ENCODE peak calls at places on chromosome 21, in five cellular contexts. N is pancreas, B is body of pancreas, O is tibial nerve, I is iPS DF 6.9. K is an unnamed sample.

GRCh38 chr21:16082038-16082816 is 352.4 kb downstream of the USP25 start:
- DNase-seq in N (no peak), B (no peak), O (no peak), I (no peak), K (no peak)

GRCh38 chr21:35120631-35121180 is 71.6 kb upstream of the RUNX1 start:
- DNase-seq in N (no peak), B (no peak), O (no peak), I (no peak), K (no peak)

GRCh38 chr21:39182016-39182415 is 1.2 kb downstream of the PSMG1 start:
- DNase-seq in N (no peak), B (no peak), O (no peak), I (no peak), K (no peak)

GRCh38 chr21:27269646-27270045 is 302.8 kb upstream of the ADAMTS5 start:
- DNase-seq in N (no peak), B (no peak), O (no peak), I (no peak), K (no peak)

GRCh38 chr21:39082656-39083376 is 100.4 kb downstream of the PSMG1 start:
- DNase-seq in N (no peak), B (no peak), O (no peak), I (peak; percentile 7), K (no peak)

GRCh38 chr21:39613029-39613934 is 542 bp downstream of the B3GALT5 start:
- DNase-seq in N (no peak), B (no peak), O (no peak), I (no peak), K (no peak)

GRCh38 chr21:21295303-21295702 is 297.1 kb downstream of the NCAM2 start:
- DNase-seq in N (no peak), B (no peak), O (no peak), I (no peak), K (no peak)

GRCh38 chr21:17746920-17747319 is 72.2 kb downstream of the C21orf91 start:
- DNase-seq in N (no peak), B (no peak), O (no peak), I (no peak), K (no peak)

GRCh38 chr21:42486551-42486950 is 9.5 kb downstream of the RSPH1 start:
- DNase-seq in N (no peak), B (no peak), O (no peak), I (no peak), K (no peak)

GRCh38 chr21:17463441-17463840 is 49.4 kb upstream of the CXADR start:
- DNase-seq in N (no peak), B (no peak), O (no peak), I (no peak), K (no peak)

GRCh38 chr21:20790113-20790512 is 208.1 kb upstream of the NCAM2 start:
- DNase-seq in N (no peak), B (no peak), O (no peak), I (peak; percentile 47), K (no peak)

GRCh38 chr21:33069243-33069642 is 698 bp upstream of the OLIG1 start:
- DNase-seq in N (no peak), B (no peak), O (no peak), I (no peak), K (no peak)

GRCh38 chr21:43933680-43934079 is 68.7 kb downstream of the AGPAT3 start:
- DNase-seq in N (no peak), B (no peak), O (no peak), I (no peak), K (no peak)

GRCh38 chr21:43936186-43936967 is 71.4 kb downstream of the AGPAT3 start:
- DNase-seq in N (no peak), B (no peak), O (no peak), I (no peak), K (no peak)

GRCh38 chr21:43934116-43934515 is 69.1 kb downstream of the AGPAT3 start:
- DNase-seq in N (no peak), B (no peak), O (no peak), I (no peak), K (no peak)

GRCh38 chr21:43935711-43936110 is 70.7 kb downstream of the AGPAT3 start:
- DNase-seq in N (no peak), B (no peak), O (no peak), I (no peak), K (no peak)

DNA sequence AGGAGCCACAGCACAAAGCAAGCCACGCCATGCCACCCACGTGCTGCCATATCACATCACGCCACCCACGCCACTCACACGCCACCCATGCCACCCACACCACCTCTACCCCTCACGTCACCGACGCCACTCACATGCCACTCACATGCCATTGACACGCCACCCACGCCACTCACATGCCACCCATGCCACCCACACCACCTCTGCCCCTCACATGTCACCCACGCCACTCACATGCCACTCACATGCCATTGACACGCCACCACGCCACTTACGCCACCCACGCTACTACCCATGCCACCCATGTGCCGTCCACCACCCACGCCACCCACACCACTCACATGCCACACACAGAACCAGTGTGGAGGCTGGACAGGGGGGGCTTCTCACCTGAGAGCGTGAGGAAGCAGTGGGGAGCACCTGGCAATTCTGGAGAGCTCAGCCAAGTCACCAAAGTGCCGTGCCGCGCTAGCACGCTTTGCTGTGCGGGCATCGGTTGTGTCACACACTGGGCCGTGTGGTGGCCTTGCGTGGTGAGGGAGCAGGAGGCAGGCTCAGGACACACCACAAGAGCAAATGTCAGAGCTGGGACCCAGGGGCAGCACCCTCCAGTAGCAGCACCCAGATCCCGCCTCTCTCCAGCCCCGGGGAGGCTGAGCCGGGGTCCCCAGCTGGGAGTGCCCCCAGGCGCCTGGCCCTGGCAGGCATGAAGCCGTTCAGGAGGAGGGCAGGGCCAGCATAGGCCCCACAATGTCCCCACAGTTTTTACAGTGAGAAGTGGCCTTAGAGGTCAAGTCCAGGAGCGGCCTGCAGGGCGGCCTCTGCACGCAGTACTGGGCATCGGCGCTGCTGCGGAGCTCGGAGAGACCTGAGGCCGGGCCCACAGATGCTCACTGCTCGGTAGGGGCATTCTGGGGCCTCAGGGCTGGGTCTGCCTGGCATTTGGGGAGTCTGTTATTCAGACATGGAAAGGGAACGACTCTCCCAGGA is 70.0 kb downstream of the AGPAT3 start:
- DNase-seq in N (no peak), B (no peak), O (no peak), I (no peak), K (no peak)
- H3K4me3 ChIP-seq in N (no peak overlapping the region), B (no peak overlapping the region), O (no peak overlapping the region), I (no peak overlapping the region), K (no peak overlapping the region)

GRCh38 chr21:10463156-10463555 is 58.2 kb upstream of the TPTE start:
- DNase-seq in N (no peak), B (no peak), O (no peak), I (no peak), K (no peak)
- H3K27ac ChIP-seq in N (no peak overlapping the region), B (no peak overlapping the region), O (no peak overlapping the region), I (no peak overlapping the region), K (no peak overlapping the region)

GRCh38 chr21:37396855-37397254 is 30.3 kb downstream of the DYRK1A start:
- DNase-seq in N (no peak), B (no peak), O (no peak), I (no peak), K (no peak)

GRCh38 chr21:37393030-37393429 is 26.5 kb downstream of the DYRK1A start:
- DNase-seq in N (no peak), B (no peak), O (no peak), I (no peak), K (no peak)

GRCh38 chr21:37402251-37402867 is 35.8 kb downstream of the DYRK1A start:
- DNase-seq in N (no peak), B (no peak), O (no peak), I (no peak), K (no peak)

GRCh38 chr21:37393786-37394185 is 27.2 kb downstream of the DYRK1A start:
- DNase-seq in N (no peak), B (no peak), O (no peak), I (no peak), K (no peak)

DNA sequence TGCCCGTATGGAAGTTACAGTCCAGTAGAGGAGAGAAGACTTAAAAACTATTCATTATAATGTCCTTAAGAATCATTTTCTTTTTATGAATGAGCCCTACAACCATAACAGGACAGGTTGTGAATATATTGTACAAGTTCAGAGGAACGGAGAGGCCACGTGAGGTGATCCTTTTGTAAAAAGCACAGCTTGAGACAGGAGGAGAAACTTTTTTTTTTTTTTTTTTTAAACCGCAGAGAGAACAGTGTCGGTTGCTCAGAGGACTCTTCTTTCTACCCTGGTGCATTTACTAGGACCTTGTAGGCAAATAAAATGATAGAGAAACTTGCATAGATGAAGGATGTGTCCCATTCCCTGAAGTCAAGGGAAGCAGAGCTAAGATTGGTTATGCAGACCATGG is 32.1 kb downstream of the DYRK1A start:
- DNase-seq in N (no peak), B (no peak), O (no peak), I (no peak), K (no peak)
- H3K4me1 ChIP-seq in N (no peaks in the 10 kb centered on the region), B (peaks cover 37% of the 10 kb centered on the region), O (peaks cover 13% of the 10 kb centered on the region), I (peaks cover 3% of the 10 kb centered on the region), K (peaks cover 5% of the 10 kb centered on the region)

DNA sequence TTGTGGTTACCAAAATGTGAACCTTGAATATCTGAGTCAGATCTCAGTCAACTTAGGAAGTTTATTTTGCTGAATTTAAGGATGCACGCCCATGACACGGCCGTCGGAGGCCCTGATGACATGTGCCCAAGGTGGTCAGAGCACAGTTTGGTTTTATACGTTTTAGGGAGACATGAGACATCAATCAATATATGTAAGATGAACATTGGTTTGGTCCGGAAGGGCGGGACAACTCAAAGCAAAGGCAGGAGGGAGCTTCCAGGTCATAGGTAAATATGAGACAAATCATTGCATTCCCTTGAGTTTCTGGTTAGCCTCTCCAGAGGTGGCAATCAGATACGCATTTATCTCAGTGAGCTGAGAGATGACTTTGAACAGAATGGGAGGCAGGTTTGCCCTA is 1.0 kb upstream of the PRMT2 start:
- DNase-seq in N (no peak), B (no peak), O (no peak), I (no peak), K (no peak)
- H3K4me3 ChIP-seq in N (peak overlapping the region; percentile 87), B (no peak overlapping the region), O (peak overlapping the region; percentile 91), I (no peak overlapping the region), K (peak overlapping the region; percentile 83)

GRCh38 chr21:25801217-25802015 is 66.6 kb downstream of the GABPA start:
- DNase-seq in N (peak; percentile 76), B (peak; percentile 88), O (peak; percentile 49), I (peak; percentile 86), K (peak; percentile 80)
- H3K27ac ChIP-seq in N (no peak overlapping the region), B (no peak overlapping the region), O (no peak overlapping the region), I (no peak overlapping the region), K (no peak overlapping the region)

GRCh38 chr21:29299046-29299905 is 554 bp downstream of the BACH1 start:
- DNase-seq in N (peak; percentile 62), B (peak; percentile 66), O (peak; percentile 26), I (no peak), K (peak; percentile 61)
- H3K4me1 ChIP-seq in N (peaks cover 38% of the 10 kb centered on the region), B (peaks cover 46% of the 10 kb centered on the region), O (peaks cover 32% of the 10 kb centered on the region), I (peaks cover 2% of the 10 kb centered on the region), K (peaks cover 4% of the 10 kb centered on the region)

DNA sequence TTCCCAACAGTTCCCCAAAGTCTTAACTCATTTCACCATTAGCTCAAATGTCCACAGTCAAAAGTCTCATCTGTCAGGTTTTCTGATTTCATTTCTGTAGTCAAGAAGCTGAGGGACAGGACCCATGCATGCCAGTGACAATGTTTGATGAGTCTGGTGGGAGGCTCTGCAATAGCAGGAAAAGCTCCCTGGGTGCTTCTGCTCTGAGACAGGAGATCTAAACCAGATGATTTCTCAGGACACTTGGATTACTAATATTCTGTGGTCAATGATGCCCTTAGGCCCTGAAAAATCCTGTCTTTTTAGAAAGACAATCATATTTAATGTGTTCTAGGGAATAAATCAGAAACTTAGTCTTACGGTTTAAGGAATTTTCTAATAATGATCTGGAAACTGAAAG is 56.4 kb downstream of the PCBP3 start:
- DNase-seq in N (no peak), B (no peak), O (no peak), I (no peak), K (no peak)
- H3K4me3 ChIP-seq in N (no peak overlapping the region), B (no peak overlapping the region), O (no peak overlapping the region), I (no peak overlapping the region), K (no peak overlapping the region)

K was measured in heart right ventricle.